ENCODE peak calls at places on chromosomes 16 and 17, in seven cellular contexts. One of them, this sample, is unnamed.

GRCh38 chr17:77859035-77859360 is 99.5 kb upstream of the TNRC6C start:
- DNase-seq in heart left ventricle: no peak
- DNase-seq in body of pancreas: no peak
- DNase-seq in A549: no peak
- DNase-seq in transverse colon: no peak
- DNase-seq in stomach: no peak
- DNase-seq in adrenal gland: no peak
- DNase-seq in this sample: no peak

GRCh38 chr16:23504453-23505179 is 5.7 kb downstream of the GGA2 start:
- DNase-seq in heart left ventricle: peak; percentile 68
- DNase-seq in body of pancreas: peak; percentile 38
- DNase-seq in A549: peak; percentile 71
- DNase-seq in transverse colon: peak; percentile 42
- DNase-seq in stomach: peak; percentile 46
- DNase-seq in adrenal gland: peak; percentile 72
- DNase-seq in this sample: no peak

GRCh38 chr17:64133546-64134215 is 3.7 kb upstream of the ERN1 start:
- DNase-seq in heart left ventricle: no peak
- DNase-seq in body of pancreas: peak; percentile 46
- DNase-seq in A549: peak; percentile 82
- DNase-seq in transverse colon: no peak
- DNase-seq in stomach: no peak
- DNase-seq in adrenal gland: peak; percentile 62
- DNase-seq in this sample: no peak

GRCh38 chr16:84115919-84116719 is 623 bp downstream of the MBTPS1 start:
- DNase-seq in heart left ventricle: peak; percentile 50
- DNase-seq in body of pancreas: peak; percentile 75
- DNase-seq in A549: peak; percentile 36
- DNase-seq in transverse colon: peak; percentile 62
- DNase-seq in stomach: peak; percentile 66
- DNase-seq in adrenal gland: peak; percentile 74
- DNase-seq in this sample: peak; percentile 60

GRCh38 chr17:49525831-49526741 is 31.0 kb downstream of the NGFR start:
- DNase-seq in heart left ventricle: peak; percentile 56
- DNase-seq in body of pancreas: no peak
- DNase-seq in A549: no peak
- DNase-seq in transverse colon: no peak
- DNase-seq in stomach: no peak
- DNase-seq in adrenal gland: no peak
- DNase-seq in this sample: no peak

GRCh38 chr17:9818760-9819159 is 3.1 kb downstream of the GSG1L2 start:
- DNase-seq in heart left ventricle: no peak
- DNase-seq in body of pancreas: no peak
- DNase-seq in A549: no peak
- DNase-seq in transverse colon: no peak
- DNase-seq in stomach: no peak
- DNase-seq in adrenal gland: no peak
- DNase-seq in this sample: no peak

GRCh38 chr17:39716879-39717536 is 13.3 kb downstream of the MIEN1 start:
- DNase-seq in heart left ventricle: no peak
- DNase-seq in body of pancreas: no peak
- DNase-seq in A549: no peak
- DNase-seq in transverse colon: peak; percentile 83
- DNase-seq in stomach: peak; percentile 81
- DNase-seq in adrenal gland: no peak
- DNase-seq in this sample: no peak

GRCh38 chr17:59633658-59634359 is 14.1 kb downstream of the CLTC start:
- DNase-seq in heart left ventricle: no peak
- DNase-seq in body of pancreas: no peak
- DNase-seq in A549: no peak
- DNase-seq in transverse colon: no peak
- DNase-seq in stomach: no peak
- DNase-seq in adrenal gland: no peak
- DNase-seq in this sample: no peak

GRCh38 chr16:87003414-87003755 is 313.8 kb downstream of the C16orf95 start:
- DNase-seq in heart left ventricle: no peak
- DNase-seq in body of pancreas: no peak
- DNase-seq in A549: no peak
- DNase-seq in transverse colon: no peak
- DNase-seq in stomach: no peak
- DNase-seq in adrenal gland: no peak
- DNase-seq in this sample: no peak

DNA sequence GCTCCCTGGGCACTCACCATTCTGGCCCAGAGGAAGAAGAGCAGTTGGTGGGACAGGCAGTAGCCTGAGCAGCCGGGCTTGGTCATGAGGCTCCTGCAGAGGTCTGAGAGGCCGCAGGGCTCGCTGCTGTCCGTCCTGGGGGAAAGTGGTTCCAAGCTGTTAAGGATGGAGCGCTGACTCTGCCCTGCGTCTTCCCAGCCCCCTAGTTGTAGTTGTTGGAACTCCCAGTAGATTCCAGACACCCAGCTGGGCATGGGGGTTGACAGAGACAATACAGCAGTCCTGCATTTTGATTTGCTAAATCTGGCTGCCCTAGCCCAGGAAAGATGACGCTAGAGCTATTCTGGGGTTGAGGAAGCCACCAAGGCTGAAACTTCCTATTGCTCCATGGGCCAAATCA is 7.3 kb downstream of the C16orf89 start:
- DNase-seq in heart left ventricle: peak; percentile 35
- DNase-seq in body of pancreas: no peak
- DNase-seq in A549: peak; percentile 49
- DNase-seq in transverse colon: no peak
- DNase-seq in stomach: no peak
- DNase-seq in adrenal gland: peak; percentile 26
- DNase-seq in this sample: no peak
- H3K9me3 ChIP-seq in heart left ventricle: no peaks in the 10 kb centered on the region
- H3K9me3 ChIP-seq in body of pancreas: no peaks in the 10 kb centered on the region
- H3K9me3 ChIP-seq in A549: no peaks in the 10 kb centered on the region
- H3K9me3 ChIP-seq in transverse colon: no peaks in the 10 kb centered on the region
- H3K9me3 ChIP-seq in stomach: no peaks in the 10 kb centered on the region
- H3K9me3 ChIP-seq in adrenal gland: no peaks in the 10 kb centered on the region
- H3K9me3 ChIP-seq in this sample: no peaks in the 10 kb centered on the region

DNA sequence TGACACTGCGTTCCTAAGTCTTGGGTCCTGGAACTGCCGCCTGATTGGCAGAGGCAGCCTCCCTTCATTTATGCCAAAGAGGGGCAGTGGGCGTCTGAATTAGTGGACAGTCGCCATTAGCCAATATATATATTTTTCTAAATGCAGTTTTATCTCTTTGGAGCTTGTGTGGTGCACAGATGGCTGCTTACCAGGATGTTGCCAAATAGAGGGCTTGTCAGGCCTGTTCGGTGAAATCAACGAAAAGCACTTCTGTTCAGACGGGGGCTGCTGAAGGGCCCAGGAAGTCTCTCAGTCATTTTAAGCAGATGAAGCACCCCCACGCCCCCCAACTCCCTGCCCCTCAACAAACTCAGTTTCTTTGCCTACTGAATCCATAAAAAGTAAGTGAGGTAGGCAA is 66.0 kb downstream of the RAP1GAP2 start:
- DNase-seq in heart left ventricle: no peak
- DNase-seq in body of pancreas: peak; percentile 45
- DNase-seq in A549: no peak
- DNase-seq in transverse colon: no peak
- DNase-seq in stomach: no peak
- DNase-seq in adrenal gland: no peak
- DNase-seq in this sample: no peak
- TF ChIP-seq POLR2A in heart left ventricle: no peak
- TF ChIP-seq POLR2A in body of pancreas: no peak
- TF ChIP-seq POLR2A in A549: no peak
- TF ChIP-seq POLR2A in transverse colon: no peak
- TF ChIP-seq POLR2A in stomach: no peak
- TF ChIP-seq POLR2A in adrenal gland: no peak
- TF ChIP-seq POLR2A in this sample: no peak

DNA sequence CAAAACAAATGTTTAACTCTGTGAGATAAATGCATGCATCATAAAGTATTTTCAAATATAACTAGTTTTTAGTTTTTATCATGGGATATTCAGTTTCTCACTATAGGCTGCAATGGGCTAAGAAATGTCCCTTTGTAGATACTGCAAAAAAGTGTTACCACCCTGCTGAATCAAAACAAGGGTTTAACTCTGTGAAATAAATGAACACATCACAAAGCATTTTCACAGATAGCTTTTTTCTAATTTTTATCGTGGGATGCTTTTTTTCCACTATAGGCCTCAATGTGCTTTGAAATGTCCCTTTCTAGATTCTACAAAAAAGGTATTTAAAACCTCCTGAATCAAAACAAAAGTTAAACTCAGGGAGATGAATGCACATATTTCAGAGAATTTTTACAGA is 541.1 kb downstream of the KCNJ18 start:
- DNase-seq in heart left ventricle: no peak
- DNase-seq in body of pancreas: no peak
- DNase-seq in A549: no peak
- DNase-seq in transverse colon: no peak
- DNase-seq in stomach: no peak
- DNase-seq in adrenal gland: no peak
- DNase-seq in this sample: no peak
- H3K9me3 ChIP-seq in heart left ventricle: peaks cover 32% of the 10 kb centered on the region
- H3K9me3 ChIP-seq in body of pancreas: no peaks in the 10 kb centered on the region
- H3K9me3 ChIP-seq in A549: no peaks in the 10 kb centered on the region
- H3K9me3 ChIP-seq in transverse colon: peaks cover 5% of the 10 kb centered on the region
- H3K9me3 ChIP-seq in stomach: peaks cover 16% of the 10 kb centered on the region
- H3K9me3 ChIP-seq in adrenal gland: no peaks in the 10 kb centered on the region
- H3K9me3 ChIP-seq in this sample: no peaks in the 10 kb centered on the region

GRCh38 chr16:56947604-56947995 is 14.2 kb upstream of the CETP start:
- DNase-seq in heart left ventricle: no peak
- DNase-seq in body of pancreas: no peak
- DNase-seq in A549: no peak
- DNase-seq in transverse colon: no peak
- DNase-seq in stomach: no peak
- DNase-seq in adrenal gland: no peak
- DNase-seq in this sample: no peak

GRCh38 chr16:56944954-56945839 is 13.3 kb downstream of the HERPUD1 start:
- DNase-seq in heart left ventricle: no peak
- DNase-seq in body of pancreas: peak; percentile 66
- DNase-seq in A549: no peak
- DNase-seq in transverse colon: no peak
- DNase-seq in stomach: no peak
- DNase-seq in adrenal gland: no peak
- DNase-seq in this sample: peak; percentile 44

GRCh38 chr16:56948234-56948633 is 13.5 kb upstream of the CETP start:
- DNase-seq in heart left ventricle: no peak
- DNase-seq in body of pancreas: no peak
- DNase-seq in A549: no peak
- DNase-seq in transverse colon: no peak
- DNase-seq in stomach: no peak
- DNase-seq in adrenal gland: no peak
- DNase-seq in this sample: no peak

GRCh38 chr16:56945847-56946527 is 14.0 kb downstream of the HERPUD1 start:
- DNase-seq in heart left ventricle: no peak
- DNase-seq in body of pancreas: no peak
- DNase-seq in A549: no peak
- DNase-seq in transverse colon: no peak
- DNase-seq in stomach: no peak
- DNase-seq in adrenal gland: no peak
- DNase-seq in this sample: no peak

DNA sequence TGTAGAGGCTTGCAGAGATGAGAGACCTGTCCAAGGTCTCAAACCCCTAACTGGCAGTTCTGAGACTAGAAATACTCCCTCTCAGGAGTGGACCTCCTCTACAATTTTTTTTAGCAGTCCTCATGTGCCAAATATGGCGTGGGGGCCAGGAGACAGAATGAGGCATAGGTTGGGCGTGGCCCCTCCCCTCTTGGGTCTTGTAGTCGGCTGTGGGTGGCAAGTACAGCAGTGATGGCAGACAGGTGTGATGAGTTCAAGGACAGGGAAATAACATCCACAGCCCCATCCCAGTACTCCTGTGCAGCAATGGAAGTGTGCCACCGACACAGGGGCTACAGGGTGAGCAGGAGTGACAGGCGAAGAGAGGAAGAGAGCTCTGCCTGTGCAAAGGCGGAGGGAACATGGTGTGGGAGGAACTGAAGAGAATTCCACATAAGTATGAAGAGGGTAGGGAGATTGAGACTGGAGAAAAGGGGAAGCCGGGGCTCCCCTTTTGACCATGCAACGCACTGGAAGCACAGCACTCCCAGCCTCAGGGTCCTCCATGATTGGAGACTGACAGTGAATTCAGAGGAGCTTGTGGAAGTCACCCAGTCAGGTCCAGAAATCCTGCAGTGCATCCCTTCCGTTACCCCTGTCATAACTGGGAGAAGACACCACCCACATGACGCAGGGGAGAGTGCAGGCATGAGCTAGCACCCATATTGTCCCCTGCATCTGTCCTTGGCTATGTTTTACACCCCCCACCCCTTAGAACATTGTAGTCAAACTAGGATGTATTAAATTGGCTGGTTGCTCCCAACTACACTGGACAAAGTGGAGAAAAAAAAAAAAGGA is 14.8 kb upstream of the CETP start:
- DNase-seq in heart left ventricle: no peak
- DNase-seq in body of pancreas: peak; percentile 57
- DNase-seq in A549: no peak
- DNase-seq in transverse colon: peak; percentile 47
- DNase-seq in stomach: no peak
- DNase-seq in adrenal gland: no peak
- DNase-seq in this sample: no peak
- TF ChIP-seq POLR2A in heart left ventricle: no peak
- TF ChIP-seq POLR2A in body of pancreas: no peak
- TF ChIP-seq POLR2A in A549: no peak
- TF ChIP-seq POLR2A in transverse colon: peak; percentile 20
- TF ChIP-seq POLR2A in stomach: no peak
- TF ChIP-seq POLR2A in adrenal gland: no peak
- TF ChIP-seq POLR2A in this sample: no peak